ENCODE peak calls at places on chromosomes 11 and 22, in four cellular contexts. F is stimulated activated CD8-positive, alpha-beta memory T cell treated with anti-CD3 and anti-CD28 coated beads, Interleukin-7, amount 100 ng/mL, for 48 hours; O is right lobe of liver; E is NCI-H345. K is an unnamed sample.

GRCh38 chr11:13448876-13449275 is 14.1 kb downstream of the BTBD10 start:
- DNase-seq in F (no peak), O (no peak), E (no peak), K (no peak)

GRCh38 chr11:106989056-106989455 is 29.2 kb downstream of the GUCY1A2 start:
- DNase-seq in F (no peak), O (no peak), E (no peak), K (no peak)

GRCh38 chr22:25368271-25368670 is 148.8 kb downstream of the CRYBB2 start:
- DNase-seq in F (no peak), O (no peak), E (no peak), K (no peak)

GRCh38 chr11:2348986-2349385 is 28.1 kb upstream of the CD81 start:
- DNase-seq in F (no peak), O (no peak), E (no peak), K (no peak)

GRCh38 chr11:92687724-92688123 is 281.7 kb upstream of the MTNR1B start:
- DNase-seq in F (no peak), O (no peak), E (no peak), K (no peak)

GRCh38 chr22:48142388-48142787 is 1379.9 kb downstream of the TBC1D22A start:
- DNase-seq in F (no peak), O (no peak), E (no peak), K (no peak)

GRCh38 chr22:45534339-45535192 is 31.9 kb downstream of the FBLN1 start:
- DNase-seq in F (no peak), O (no peak), E (peak), K (no peak)

GRCh38 chr11:112837162-112837826 is 123.9 kb upstream of the NCAM1 start:
- DNase-seq in F (no peak), O (peak), E (peak), K (peak)